ENCODE peak calls at places on chromosome 11, in six cellular contexts. K is cardiac fibroblast, B is HCT116, P is body of pancreas, I is neural progenitor cell, G is AG10803. L is an unnamed sample.
A peak's percentile ranks its signal among the peaks of the same experiment; 100 is the strongest.

GRCh38 chr11:134071766-134072403 is 3.0 kb downstream of the JAM3 start:
- DNase-seq in G (peak; percentile 28), B (no peak), I (no peak), P (no peak), K (no peak), L (no peak)

GRCh38 chr11:119749006-119749565 is 20.1 kb upstream of the NECTIN1 start:
- DNase-seq in I (no peak), P (no peak), B (no peak), K (no peak), G (no peak), L (no peak)

GRCh38 chr11:61473370-61474025 is 35.1 kb upstream of the LRRC10B start:
- DNase-seq in P (no peak), K (peak; percentile 37), I (no peak), G (no peak), B (no peak), L (no peak)

GRCh38 chr11:14578551-14578956 is 58.4 kb upstream of the PSMA1 start:
- DNase-seq in B (no peak), P (no peak), G (peak; percentile 15), K (peak; percentile 83), I (no peak), L (no peak)

GRCh38 chr11:102007567-102008437 is 39.4 kb upstream of the CFAP300 start:
- DNase-seq in B (peak; percentile 57), G (peak; percentile 57), K (peak; percentile 71), P (no peak), I (peak; percentile 53), L (no peak)

GRCh38 chr11:42473116-42473515 is 838.7 kb upstream of the API5 start:
- DNase-seq in P (no peak), I (no peak), B (no peak), K (no peak), G (no peak), L (no peak)

GRCh38 chr11:95930948-95931347 is 7.0 kb upstream of the MTMR2 start:
- DNase-seq in I (no peak), G (no peak), K (no peak), P (no peak), B (no peak), L (no peak)

GRCh38 chr11:46895821-46896220 is 22.5 kb downstream of the LRP4 start:
- DNase-seq in P (peak; percentile 56), B (no peak), I (no peak), K (no peak), G (peak; percentile 47), L (no peak)

GRCh38 chr11:103110406-103110805 is 1.2 kb downstream of the DYNC2H1 start:
- DNase-seq in K (peak; percentile 67), G (peak; percentile 63), P (no peak), I (no peak), B (no peak), L (no peak)

GRCh38 chr11:110446594-110446993 is 16.8 kb downstream of the FDX1 start:
- DNase-seq in B (no peak), P (no peak), G (no peak), K (no peak), I (no peak), L (no peak)

GRCh38 chr11:94450061-94450460 is 43.6 kb downstream of the MRE11 start:
- DNase-seq in B (no peak), G (peak; percentile 35), K (peak; percentile 62), P (no peak), I (no peak), L (no peak)

GRCh38 chr11:134272381-134273316 is 3.5 kb upstream of the GLB1L3 start:
- DNase-seq in B (no peak), G (peak; percentile 48), I (peak; percentile 42), P (no peak), K (peak; percentile 24), L (peak; percentile 67)

GRCh38 chr11:77467233-77467632 is 6.7 kb downstream of the PAK1 start:
- DNase-seq in G (no peak), K (peak; percentile 46), B (no peak), P (no peak), I (no peak), L (no peak)

GRCh38 chr11:94776351-94777321 is 8.5 kb downstream of the AMOTL1 start:
- DNase-seq in B (no peak), G (peak; percentile 66), I (peak; percentile 41), K (peak; percentile 85), P (peak; percentile 32), L (no peak)

GRCh38 chr11:74442601-74443000 is 24.7 kb downstream of the KCNE3 start:
- DNase-seq in I (no peak), B (no peak), K (peak; percentile 73), P (no peak), G (no peak), L (no peak)

GRCh38 chr11:12508151-12508740 is 130.9 kb downstream of the PARVA start:
- DNase-seq in P (no peak), I (no peak), K (peak; percentile 54), G (peak; percentile 88), B (no peak), L (no peak)

GRCh38 chr11:100004541-100004940 is 682.5 kb upstream of the ARHGAP42 start:
- DNase-seq in K (no peak), I (no peak), B (no peak), P (no peak), G (no peak), L (no peak)

GRCh38 chr11:134607963-134608750 is 196.1 kb upstream of the B3GAT1 start:
- DNase-seq in B (no peak), I (no peak), K (no peak), P (no peak), G (no peak), L (peak; percentile 43)

GRCh38 chr11:35491231-35491871 is 34.1 kb downstream of the PAMR1 start:
- DNase-seq in B (no peak), P (no peak), I (no peak), G (peak; percentile 97), K (peak; percentile 86), L (no peak)

GRCh38 chr11:13931356-13931755 is 31.2 kb upstream of the SPON1 start:
- DNase-seq in P (no peak), K (no peak), G (no peak), I (no peak), B (no peak), L (no peak)

GRCh38 chr11:33291004-33291777 is 34.0 kb downstream of the HIPK3 start:
- DNase-seq in I (no peak), G (no peak), P (no peak), B (no peak), K (peak; percentile 30), L (no peak)

GRCh38 chr11:33582636-33583325 is 117.8 kb downstream of the C11orf91 start:
- DNase-seq in G (no peak), B (no peak), I (no peak), P (no peak), K (no peak), L (no peak)

GRCh38 chr11:118610220-118610772 is 2.9 kb downstream of the PHLDB1 start:
- DNase-seq in P (peak; percentile 12), B (no peak), I (peak; percentile 47), K (no peak), G (no peak), L (peak; percentile 57)

GRCh38 chr11:107592813-107593212 is 1.9 kb downstream of the ELMOD1 start:
- DNase-seq in B (no peak), G (no peak), K (no peak), P (no peak), I (peak; percentile 48), L (no peak)

GRCh38 chr11:123060265-123061000 is 1.5 kb downstream of the HSPA8 start:
- DNase-seq in P (no peak), G (no peak), K (peak; percentile 24), B (no peak), I (no peak), L (peak; percentile 48)
- TF ChIP-seq CTCF in P (no peak), G (no peak), K (no peak), B (no peak), I (no peak), L (no peak)

DNA sequence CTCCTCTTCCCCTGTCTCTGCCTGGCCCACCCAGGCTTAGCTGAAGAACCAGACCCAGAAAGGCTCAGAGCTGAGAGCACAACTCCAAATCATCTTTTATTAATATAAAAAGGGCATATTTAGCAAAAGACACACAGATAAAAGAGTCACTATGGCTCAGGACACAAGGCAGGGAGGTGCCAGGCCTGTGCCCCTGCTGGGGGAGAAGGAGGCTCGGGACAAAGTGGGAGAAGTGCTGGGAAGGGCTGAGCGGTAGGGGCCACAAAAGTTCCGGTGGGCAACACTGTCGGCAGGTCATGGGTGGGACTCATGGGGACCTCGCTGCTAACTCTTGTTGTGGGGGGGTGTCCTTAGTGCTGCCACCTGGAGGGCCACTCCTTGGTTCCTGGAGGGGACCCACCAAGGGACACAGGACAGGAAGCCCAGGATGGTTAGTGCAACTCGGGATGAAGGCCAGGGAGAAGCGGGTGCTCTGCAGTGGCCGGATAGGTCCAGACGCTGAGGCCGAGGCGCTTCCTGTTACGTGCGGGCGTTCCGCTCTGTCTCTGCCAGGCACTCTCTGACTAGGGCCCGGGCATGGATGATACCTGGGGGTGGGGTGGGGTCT is 1.4 kb upstream of the PITPNM1 start:
- DNase-seq in P (no peak), B (no peak), G (no peak), K (no peak), I (no peak), L (no peak)
- TF ChIP-seq CTCF in P (peak; percentile 14), B (no peak), G (no peak), K (no peak), I (no peak), L (peak; percentile 45)

GRCh38 chr11:1876361-1877063 is 15.2 kb downstream of the PRR33 start:
- DNase-seq in K (peak; percentile 55), G (no peak), B (no peak), I (peak; percentile 65), P (peak; percentile 59), L (no peak)
- TF ChIP-seq CTCF in K (peak; percentile 87), G (peak; percentile 54), B (peak; percentile 95), I (peak; percentile 60), P (peak; percentile 46), L (peak; percentile 69)

GRCh38 chr11:45847908-45848316 is 637 bp downstream of the CRY2 start:
- DNase-seq in B (no peak), G (peak; percentile 76), I (peak; percentile 71), K (peak; percentile 62), P (peak; percentile 57), L (peak; percentile 78)
- TF ChIP-seq CTCF in B (peak; percentile 18), G (peak; percentile 42), I (no peak), K (peak; percentile 22), P (no peak), L (no peak)

GRCh38 chr11:49995559-49995958 is 13.2 kb upstream of the OR4C12 start:
- DNase-seq in K (peak; percentile 82), B (peak; percentile 46), G (peak; percentile 42), I (peak; percentile 45), P (peak; percentile 71), L (no peak)
- TF ChIP-seq CTCF in K (peak; percentile 51), B (peak; percentile 58), G (peak; percentile 51), I (peak; percentile 43), P (peak; percentile 47), L (no peak)